ENCODE peak calls at places on chromosomes 13 and 19, in nine cellular contexts. E is MCF 10A; I is heart right ventricle; H is CD4-positive, alpha-beta T cell; P is uterus; F is heart left ventricle; W is GM10248; D is omental fat pad; C is glutamatergic neuron. N is an unnamed sample.

GRCh38 chr13:96824110-96824509 is 170.2 kb downstream of the OXGR1 start:
- DNase-seq in H (no peak), F (no peak), W (no peak), I (no peak), E (no peak), D (no peak), P (no peak), C (no peak), N (no peak)

GRCh38 chr19:18204394-18205179 is 745 bp upstream of the RAB3A start:
- DNase-seq in E (no peak), P (peak; percentile 84), W (no peak), I (peak; percentile 43), D (peak; percentile 59), H (peak; percentile 16), F (peak; percentile 40), C (peak; percentile 73), N (peak; percentile 70)

GRCh38 chr13:113967206-113967720 is 6.6 kb downstream of the C13orf46 start:
- DNase-seq in H (no peak), E (no peak), P (no peak), W (no peak), I (no peak), C (peak; percentile 6), F (no peak), D (no peak), N (no peak)

GRCh38 chr19:13920940-13921744 is 15.1 kb downstream of the CC2D1A start:
- DNase-seq in I (no peak), C (no peak), E (peak; percentile 48), F (no peak), D (no peak), H (no peak), W (no peak), P (no peak), N (no peak)

GRCh38 chr19:1238373-1239303 is 833 bp upstream of the CBARP start:
- DNase-seq in I (no peak), D (no peak), C (no peak), E (no peak), W (no peak), P (no peak), F (peak; percentile 42), H (no peak), N (no peak)

GRCh38 chr13:99061411-99061810 is 83.5 kb upstream of the DOCK9 start:
- DNase-seq in H (no peak), I (no peak), F (no peak), D (no peak), E (no peak), C (no peak), W (no peak), P (no peak), N (no peak)

GRCh38 chr19:51121257-51121656 is 3.4 kb upstream of the SIGLEC9 start:
- DNase-seq in P (no peak), I (no peak), E (no peak), H (no peak), F (no peak), W (no peak), C (no peak), D (no peak), N (no peak)

GRCh38 chr13:44142911-44143665 is 230.5 kb upstream of the SERP2 start:
- DNase-seq in D (no peak), P (no peak), F (no peak), H (no peak), I (no peak), E (peak; percentile 31), C (no peak), W (no peak), N (no peak)

GRCh38 chr19:30029721-30030510 is 87.9 kb downstream of the URI1 start:
- DNase-seq in E (peak; percentile 45), H (no peak), P (no peak), W (peak; percentile 30), D (no peak), I (no peak), F (no peak), C (no peak), N (no peak)

GRCh38 chr13:30665638-30666037 is 47.9 kb downstream of the USPL1 start:
- DNase-seq in D (no peak), W (no peak), F (no peak), H (no peak), I (no peak), E (no peak), C (no peak), P (no peak), N (no peak)

GRCh38 chr19:8611391-8611883 is 922 bp upstream of the ADAMTS10 start:
- DNase-seq in D (no peak), P (peak; percentile 36), E (no peak), H (no peak), C (no peak), I (peak; percentile 55), W (no peak), F (peak; percentile 45), N (no peak)

GRCh38 chr19:4327252-4327876 is 11.3 kb downstream of the STAP2 start:
- DNase-seq in I (peak; percentile 78), H (peak; percentile 47), P (peak; percentile 88), F (peak; percentile 86), C (peak; percentile 88), E (no peak), W (peak; percentile 75), D (peak; percentile 62), N (no peak)

GRCh38 chr13:33312150-33312908 is 26.8 kb upstream of the STARD13 start:
- DNase-seq in W (no peak), E (peak; percentile 54), F (no peak), D (no peak), P (no peak), I (no peak), H (no peak), C (no peak), N (no peak)

GRCh38 chr19:3516675-3517207 is 10.6 kb downstream of the FZR1 start:
- DNase-seq in C (no peak), E (peak; percentile 43), I (no peak), H (peak; percentile 28), F (no peak), D (no peak), W (no peak), P (no peak), N (no peak)

GRCh38 chr19:16778796-16779411 is 50.3 kb upstream of the SIN3B start:
- DNase-seq in I (peak; percentile 33), E (peak; percentile 78), W (peak; percentile 57), H (peak; percentile 7), P (peak; percentile 46), D (no peak), F (no peak), C (peak; percentile 59), N (no peak)

GRCh38 chr13:45718063-45718462 is 15.9 kb downstream of the CBY2 start:
- DNase-seq in P (no peak), F (no peak), E (peak; percentile 49), I (no peak), H (no peak), W (peak; percentile 48), D (no peak), C (no peak), N (no peak)

GRCh38 chr19:44846455-44847143 is 502 bp downstream of the NECTIN2 start:
- DNase-seq in I (no peak), F (peak; percentile 38), H (no peak), E (peak; percentile 14), C (peak; percentile 49), P (peak; percentile 68), W (peak; percentile 16), D (no peak), N (no peak)

GRCh38 chr13:111904701-111905608 is 162.0 kb upstream of the SOX1 start:
- DNase-seq in H (no peak), D (no peak), P (no peak), F (no peak), E (no peak), I (no peak), C (no peak), W (no peak), N (no peak)

GRCh38 chr19:51541458-51542357 is 10.2 kb upstream of the SIGLEC6 start:
- DNase-seq in C (no peak), F (no peak), H (no peak), P (no peak), E (no peak), I (no peak), W (no peak), D (no peak), N (no peak)

GRCh38 chr19:12093777-12094176 is 29.2 kb downstream of the ZNF844 start:
- DNase-seq in I (no peak), P (no peak), H (no peak), C (no peak), W (peak; percentile 61), F (no peak), D (no peak), E (no peak), N (no peak)

GRCh38 chr19:38543807-38544568 is 73.8 kb downstream of the MAP4K1 start:
- DNase-seq in P (peak; percentile 45), I (peak; percentile 38), E (peak; percentile 93), C (no peak), F (peak; percentile 64), H (no peak), D (peak; percentile 58), W (peak; percentile 75), N (no peak)
- TF ChIP-seq CTCF in P (peak; percentile 27), I (peak; percentile 50), E (no peak), C (peak; percentile 32), F (peak; percentile 57), H (no peak), D (no peak), W (peak; percentile 28), N (peak; percentile 41)

GRCh38 chr13:85528578-85529215 is 270.5 kb downstream of the SLITRK6 start:
- DNase-seq in W (no peak), F (no peak), I (no peak), E (peak; percentile 12), H (no peak), P (no peak), C (no peak), D (no peak), N (no peak)
- TF ChIP-seq CTCF in W (no peak), F (no peak), I (no peak), E (no peak), H (no peak), P (no peak), C (no peak), D (no peak), N (no peak)

GRCh38 chr19:41439441-41440222 is at the start of gene DMAC2:
- DNase-seq in H (peak; percentile 89), D (peak; percentile 94), W (peak; percentile 92), C (peak; percentile 93), E (peak; percentile 100), P (peak; percentile 98), I (peak; percentile 93), F (peak; percentile 98), N (peak; percentile 78)
- TF ChIP-seq CTCF in H (peak; percentile 65), D (no peak), W (peak; percentile 65), C (no peak), E (peak; percentile 30), P (peak; percentile 46), I (no peak), F (peak; percentile 31), N (no peak)

DNA sequence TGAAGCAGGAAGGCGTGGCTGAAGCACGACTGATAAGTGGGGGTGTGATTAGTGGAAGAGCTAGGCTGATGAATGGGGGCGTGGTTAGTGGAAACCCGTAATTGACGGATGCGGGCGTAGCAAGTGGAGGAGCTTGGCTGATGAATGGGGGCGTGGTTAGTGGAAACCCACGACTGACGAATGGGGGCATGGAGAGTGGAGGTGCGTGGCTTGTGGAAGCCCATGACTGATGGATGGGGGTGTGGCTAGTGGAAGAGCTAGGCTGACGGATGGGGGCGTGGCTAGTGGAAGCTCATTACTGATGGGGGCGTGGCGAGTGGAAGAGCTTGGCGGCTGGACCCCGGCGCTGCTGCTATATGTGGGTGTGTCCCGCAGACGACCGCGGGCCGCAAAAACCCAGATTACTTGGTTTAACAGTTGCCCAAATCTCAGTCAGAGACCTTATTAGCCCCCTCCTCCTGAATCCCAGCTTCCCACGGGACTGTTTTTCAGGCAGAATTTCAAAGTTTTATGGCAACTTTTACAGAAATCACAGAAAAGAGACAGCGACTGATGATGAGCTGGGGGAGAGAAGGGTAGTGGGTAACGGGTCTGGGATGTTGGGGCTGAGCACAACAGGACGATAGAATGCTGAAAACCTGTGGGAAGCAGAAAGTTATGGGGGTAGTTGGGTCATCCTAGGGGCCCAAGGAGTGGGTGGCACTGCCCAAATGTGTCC is 9.0 kb upstream of the MEIS3 start:
- DNase-seq in C (peak; percentile 98), D (peak; percentile 82), W (peak; percentile 89), I (peak; percentile 80), E (peak; percentile 98), H (peak; percentile 53), F (peak; percentile 84), P (peak; percentile 99), N (no peak)
- TF ChIP-seq CTCF in C (no peak), D (no peak), W (no peak), I (no peak), E (no peak), H (no peak), F (no peak), P (no peak), N (no peak)